ENCODE peak calls at places on chromosomes 3 and 15, in nine cellular contexts. J is tibial nerve, B is heart left ventricle, U is brain microvascular endothelial cell, N is psoas muscle, P is uterus, F is ovary, H is neural progenitor cell, W is spleen. V is an unnamed sample.

GRCh38 chr15:80615361-80615736 is 79.8 kb upstream of the ABHD17C start:
- DNase-seq in J (no peak), B (no peak), U (no peak), N (no peak), P (no peak), F (no peak), H (no peak), W (no peak), V (no peak)

GRCh38 chr3:52846427-52846983 is 11.7 kb upstream of the MUSTN1 start:
- DNase-seq in J (no peak), B (peak; percentile 57), U (no peak), N (no peak), P (no peak), F (no peak), H (no peak), W (no peak), V (no peak)

GRCh38 chr3:146172586-146172985 is 11.6 kb upstream of the PLOD2 start:
- DNase-seq in J (no peak), B (no peak), U (no peak), N (no peak), P (no peak), F (no peak), H (no peak), W (no peak), V (no peak)

GRCh38 chr3:48016336-48016973 is at the start of gene MAP4:
- DNase-seq in J (no peak), B (no peak), U (peak; percentile 55), N (no peak), P (no peak), F (no peak), H (no peak), W (no peak), V (no peak)

GRCh38 chr3:99319961-99320360 is 318.4 kb upstream of the COL8A1 start:
- DNase-seq in J (no peak), B (no peak), U (peak; percentile 78), N (no peak), P (no peak), F (no peak), H (no peak), W (no peak), V (no peak)

GRCh38 chr3:107222927-107223326 is 154.3 kb upstream of the CCDC54 start:
- DNase-seq in J (no peak), B (no peak), U (no peak), N (no peak), P (no peak), F (no peak), H (no peak), W (no peak), V (no peak)

GRCh38 chr15:43516801-43517353 is 531 bp upstream of the MAP1A start:
- DNase-seq in J (no peak), B (no peak), U (peak; percentile 59), N (no peak), P (no peak), F (no peak), H (no peak), W (no peak), V (no peak)

GRCh38 chr15:95742836-95743235 is 587.7 kb upstream of the NR2F2 start:
- DNase-seq in J (no peak), B (no peak), U (no peak), N (no peak), P (no peak), F (peak; percentile 40), H (no peak), W (no peak), V (no peak)

GRCh38 chr15:74053497-74053896 is 28.9 kb downstream of the GOLGA6A start:
- DNase-seq in J (no peak), B (no peak), U (no peak), N (no peak), P (peak; percentile 22), F (no peak), H (no peak), W (no peak), V (no peak)

GRCh38 chr15:74050127-74050526 is 32.2 kb downstream of the GOLGA6A start:
- DNase-seq in J (no peak), B (no peak), U (no peak), N (no peak), P (no peak), F (no peak), H (no peak), W (no peak), V (no peak)

GRCh38 chr15:74055804-74056203 is 26.5 kb downstream of the GOLGA6A start:
- DNase-seq in J (no peak), B (no peak), U (no peak), N (no peak), P (no peak), F (no peak), H (no peak), W (no peak), V (no peak)

GRCh38 chr15:74050835-74051234 is 31.5 kb downstream of the GOLGA6A start:
- DNase-seq in J (no peak), B (peak; percentile 67), U (no peak), N (no peak), P (peak; percentile 19), F (no peak), H (no peak), W (no peak), V (no peak)

DNA sequence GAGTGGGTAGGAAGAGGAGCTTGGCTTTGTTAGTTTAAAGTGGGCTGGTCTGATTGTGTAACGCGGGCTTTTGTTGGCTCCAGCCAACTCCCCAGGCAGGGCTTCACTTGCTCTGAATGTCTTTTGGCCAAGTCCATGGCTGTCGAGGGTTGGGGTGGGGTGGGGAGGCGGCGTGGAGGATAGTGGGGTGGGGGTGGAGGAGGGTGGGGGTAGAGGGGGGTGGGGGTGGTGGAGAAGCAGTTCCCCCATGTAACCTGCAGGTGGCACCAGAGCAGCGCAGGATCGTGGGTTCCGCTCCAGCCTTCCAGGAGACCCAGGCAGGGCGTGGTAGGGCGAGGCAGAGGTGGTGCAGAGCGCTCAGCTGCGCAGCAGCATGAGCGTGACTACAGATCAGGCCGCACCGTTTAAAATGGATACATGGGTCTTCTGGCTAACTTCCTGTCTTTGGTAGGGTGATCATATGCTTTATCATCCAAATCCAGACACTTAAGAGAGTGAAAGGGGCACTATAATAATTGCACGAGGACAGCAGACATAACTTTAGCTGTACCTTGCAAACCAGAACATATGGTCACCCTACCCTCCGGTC is 28.3 kb downstream of the GOLGA6A start:
- DNase-seq in J (peak; percentile 64), B (peak; percentile 88), U (peak; percentile 27), N (peak; percentile 82), P (peak; percentile 88), F (peak; percentile 85), H (peak; percentile 89), W (peak; percentile 90), V (peak; percentile 44)
- TF ChIP-seq CTCF in J (peak; percentile 90), B (peak; percentile 54), U (peak; percentile 77), N (peak; percentile 41), P (peak; percentile 66), F (peak; percentile 18), H (peak; percentile 66), W (peak; percentile 79), V (peak; percentile 70)

DNA sequence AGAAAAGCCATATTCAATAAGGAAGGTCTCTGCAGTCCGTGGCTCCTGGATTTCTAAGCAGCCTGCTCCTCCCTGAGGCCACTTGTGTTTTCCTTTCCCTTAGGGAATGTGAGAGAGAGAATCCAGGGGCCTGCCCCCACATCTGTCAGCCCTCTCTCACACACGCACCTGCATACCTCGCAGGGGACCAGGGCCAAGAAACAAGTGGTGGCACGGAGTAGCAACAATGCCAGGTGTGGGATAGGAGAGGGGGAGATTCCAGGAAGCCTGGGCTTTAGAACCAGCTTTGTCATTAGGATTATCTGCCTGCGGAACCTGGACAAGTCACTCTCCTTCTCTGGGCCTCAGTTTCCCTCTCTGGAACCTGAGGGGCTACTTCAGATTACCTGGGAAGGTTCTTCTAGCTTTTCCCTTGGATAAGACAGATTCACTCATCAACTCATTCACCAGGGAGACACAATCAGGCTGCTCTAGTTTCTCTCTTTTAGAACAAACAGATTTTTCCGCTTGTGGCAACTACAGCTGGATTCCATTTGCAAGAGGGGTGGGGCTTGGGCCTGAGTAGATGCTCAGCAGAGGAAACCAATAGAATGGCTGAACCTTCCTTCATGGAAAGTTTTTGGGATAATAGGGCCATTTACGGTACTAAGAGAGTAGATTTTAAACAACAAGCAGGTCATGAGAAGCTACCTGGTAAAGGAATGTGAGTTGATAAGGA is 19.5 kb downstream of the BCL6 start:
- DNase-seq in J (no peak), B (no peak), U (no peak), N (no peak), P (no peak), F (no peak), H (no peak), W (no peak), V (no peak)
- H3K36me3 ChIP-seq in J (peaks cover 100% of the 10 kb centered on the region), B (peaks cover 100% of the 10 kb centered on the region), U (peaks cover 92% of the 10 kb centered on the region), N (peaks cover 100% of the 10 kb centered on the region), P (peaks cover 4% of the 10 kb centered on the region), F (no peaks in the 10 kb centered on the region), H (peaks cover 7% of the 10 kb centered on the region), W (peaks cover 9% of the 10 kb centered on the region), V (no peaks in the 10 kb centered on the region)

GRCh38 chr3:172043233-172043632 is 3.9 kb downstream of the FNDC3B start:
- DNase-seq in J (no peak), B (no peak), U (no peak), N (no peak), P (no peak), F (no peak), H (no peak), W (no peak), V (no peak)

GRCh38 chr3:172042136-172042535 is 2.8 kb downstream of the FNDC3B start:
- DNase-seq in J (no peak), B (no peak), U (peak; percentile 25), N (no peak), P (no peak), F (no peak), H (no peak), W (no peak), V (no peak)

GRCh38 chr3:172039352-172040077 is at the start of gene FNDC3B:
- DNase-seq in J (peak; percentile 90), B (peak; percentile 95), U (peak; percentile 97), N (peak; percentile 93), P (peak; percentile 96), F (peak; percentile 94), H (peak; percentile 96), W (peak; percentile 96), V (peak; percentile 88)

GRCh38 chr3:172040078-172040975 is 949 bp downstream of the FNDC3B start:
- DNase-seq in J (peak; percentile 56), B (peak; percentile 93), U (peak; percentile 83), N (peak; percentile 88), P (peak; percentile 82), F (peak; percentile 88), H (peak; percentile 86), W (peak; percentile 94), V (peak; percentile 54)

DNA sequence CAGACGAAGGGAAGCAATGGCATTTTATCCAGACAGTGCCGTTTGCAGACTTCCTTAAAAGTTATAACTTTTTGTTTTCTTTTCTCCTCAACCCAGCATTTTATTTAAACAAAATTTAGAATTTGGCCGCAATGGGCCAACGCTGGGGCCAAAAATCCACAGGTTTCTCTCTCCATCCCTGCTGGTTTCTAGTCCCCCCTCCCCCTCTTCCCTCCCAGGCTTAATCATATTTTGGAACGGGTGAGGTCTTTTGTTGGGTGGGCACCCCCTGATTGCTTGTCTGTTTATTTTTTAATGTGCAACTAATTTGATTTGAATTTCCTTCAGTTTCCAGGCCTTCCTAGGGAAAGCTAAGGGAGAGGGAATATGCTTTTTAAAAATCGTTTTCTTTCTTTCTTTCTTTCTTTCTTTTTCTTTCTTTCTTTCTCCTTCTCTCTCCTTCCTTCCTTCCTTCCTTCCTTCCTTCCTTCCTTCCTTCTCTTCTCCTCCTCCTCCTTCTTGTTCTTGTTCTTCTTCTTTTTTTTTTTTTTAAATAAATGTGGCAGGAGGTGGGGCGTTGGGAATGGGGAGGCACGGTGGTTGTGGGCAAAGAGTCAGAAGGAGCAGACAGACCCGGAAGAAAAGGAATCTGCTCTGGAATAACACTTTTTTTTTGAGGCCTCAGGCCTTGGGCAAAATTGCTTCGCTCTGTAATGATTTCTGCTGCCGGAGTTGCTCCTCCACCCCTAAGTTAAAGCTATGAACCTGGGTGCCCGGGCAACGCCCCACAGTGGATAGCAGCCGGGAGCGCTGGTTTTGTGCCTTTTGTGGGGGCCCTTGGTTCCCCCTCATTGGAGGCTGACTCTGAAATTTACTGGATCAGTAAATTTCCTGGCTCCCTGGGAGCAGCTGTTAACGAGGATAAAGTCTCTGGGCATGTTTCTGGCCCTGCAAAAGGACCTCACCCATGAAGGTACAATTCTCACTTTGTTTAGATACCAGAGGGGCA is 1.9 kb downstream of the FNDC3B start:
- DNase-seq in J (no peak), B (no peak), U (peak; percentile 21), N (no peak), P (peak; percentile 36), F (peak; percentile 43), H (peak; percentile 43), W (no peak), V (no peak)
- H3K4me3 ChIP-seq in J (peak overlapping the region; percentile 98), B (peak overlapping the region; percentile 94), U (peak overlapping the region; percentile 83), N (peak overlapping the region; percentile 95), P (peak overlapping the region; percentile 69), F (peak overlapping the region; percentile 91), H (peak overlapping the region; percentile 83), W (peak overlapping the region; percentile 98), V (peak overlapping the region; percentile 94)

GRCh38 chr3:8663177-8664061 is 18.8 kb upstream of the SSUH2 start:
- DNase-seq in J (peak; percentile 41), B (no peak), U (peak; percentile 73), N (peak; percentile 32), P (no peak), F (peak; percentile 63), H (peak; percentile 90), W (no peak), V (no peak)
- TF ChIP-seq CTCF in J (peak; percentile 51), B (peak; percentile 71), U (peak; percentile 77), N (peak; percentile 72), P (peak; percentile 26), F (no peak), H (peak; percentile 75), W (peak; percentile 62), V (peak; percentile 66)